ENCODE peak calls at places on chromosomes 5 and 9, in six cellular contexts. S, C, W, X, K and T are unnamed samples.

GRCh38 chr5:154179846-154180710 is 10.5 kb upstream of the GALNT10 start:
- DNase-seq in S (peak), K (peak), C (no peak), X (no peak), W (no peak), T (peak)

GRCh38 chr5:131976414-131977211 is 31.1 kb upstream of the MEIKIN start:
- DNase-seq in C (no peak), S (no peak), X (no peak), W (no peak), K (no peak), T (no peak)

GRCh38 chr5:16935271-16936149 is 578 bp downstream of the MYO10 start:
- DNase-seq in W (no peak), C (no peak), K (peak), X (no peak), S (peak), T (no peak)

GRCh38 chr9:128142061-128142460 is 7.2 kb upstream of the LCN2 start:
- DNase-seq in C (no peak), W (no peak), X (no peak), S (no peak), K (no peak), T (no peak)

GRCh38 chr5:87298687-87299362 is 31.1 kb downstream of the RASA1 start:
- DNase-seq in X (no peak), W (no peak), C (no peak), K (no peak), S (no peak), T (no peak)

GRCh38 chr5:128038641-128039040 is 44.9 kb upstream of the SLC12A2 start:
- DNase-seq in C (no peak), X (no peak), K (no peak), S (peak), W (no peak), T (no peak)

GRCh38 chr5:90201923-90202322 is 207.6 kb downstream of the CETN3 start:
- DNase-seq in X (no peak), S (peak), C (no peak), K (no peak), W (no peak), T (no peak)

GRCh38 chr5:152094076-152094475 is 169.4 kb upstream of the GLRA1 start:
- DNase-seq in C (no peak), W (no peak), X (no peak), S (no peak), K (no peak), T (no peak)

GRCh38 chr5:175494271-175495183 is 16.2 kb downstream of the SFXN1 start:
- DNase-seq in X (no peak), W (no peak), K (no peak), S (peak), C (no peak), T (no peak)

GRCh38 chr5:10250804-10251276 is 760 bp downstream of the CCT5 start:
- DNase-seq in C (no peak), X (no peak), S (peak), W (no peak), K (no peak), T (no peak)

GRCh38 chr9:99513441-99514112 is 291.5 kb downstream of the SEC61B start:
- DNase-seq in W (no peak), X (no peak), S (no peak), C (no peak), K (no peak), T (no peak)

GRCh38 chr5:151870820-151871219 is 53.8 kb downstream of the GLRA1 start:
- DNase-seq in W (no peak), S (peak), K (no peak), X (no peak), C (no peak), T (no peak)

GRCh38 chr9:109409998-109410397 is 88.1 kb downstream of the PTPN3 start:
- DNase-seq in W (no peak), X (peak), K (no peak), S (no peak), C (no peak), T (no peak)

GRCh38 chr5:73985145-73985544 is 359.1 kb downstream of the ARHGEF28 start:
- DNase-seq in K (no peak), W (no peak), X (no peak), C (no peak), S (peak), T (no peak)